ENCODE peak calls at places on chromosomes 1 and 21, in four cellular contexts. B is K562, X is IMR-90, F is keratinocyte. L is an unnamed sample. For H3K9me1, the result is how much of the 10 kb centered on the place peaks cover.

GRCh38 chr1:48052923-48053291 is 55.7 kb upstream of the TRABD2B start:
- DNase-seq in B (no peak), X (no peak), F (no peak), L (no peak)

GRCh38 chr1:228493141-228494043 is 6.2 kb downstream of the RNF187 start:
- DNase-seq in B (no peak), X (no peak), F (no peak), L (no peak)

GRCh38 chr1:115506523-115507255 is 135.1 kb upstream of the VANGL1 start:
- DNase-seq in B (no peak), X (no peak), F (no peak), L (no peak)

GRCh38 chr1:168618351-168618750 is 41.9 kb downstream of the XCL1 start:
- DNase-seq in B (no peak), X (no peak), F (no peak), L (no peak)

GRCh38 chr21:22062472-22063139 is 1064.4 kb downstream of the NCAM2 start:
- DNase-seq in B (no peak), X (no peak), F (no peak), L (no peak)

GRCh38 chr1:84539972-84540371 is 33.6 kb upstream of the GNG5 start:
- DNase-seq in B (no peak), X (peak), F (no peak), L (no peak)

GRCh38 chr1:205350124-205350523 is 6.6 kb downstream of the KLHDC8A start:
- DNase-seq in B (no peak), X (no peak), F (no peak), L (no peak)

GRCh38 chr1:167479331-167479979 is 38.9 kb downstream of the CD247 start:
- DNase-seq in B (no peak), X (no peak), F (no peak), L (no peak)

GRCh38 chr1:224730950-224731349 is 114.8 kb downstream of the CNIH3 start:
- DNase-seq in B (no peak), X (peak), F (no peak), L (no peak)

GRCh38 chr1:41496080-41497055 is 11.9 kb upstream of the EDN2 start:
- DNase-seq in B (peak), X (peak), F (no peak), L (peak)

GRCh38 chr1:229407206-229408026 is 26.5 kb downstream of the ACTA1 start:
- DNase-seq in B (no peak), X (no peak), F (no peak), L (no peak)

GRCh38 chr1:215002471-215002870 is 80.1 kb upstream of the KCNK2 start:
- DNase-seq in B (no peak), X (peak), F (no peak), L (no peak)

GRCh38 chr1:93681549-93682412 is at the start of gene BCAR3:
- DNase-seq in B (peak), X (peak), F (no peak), L (peak)

GRCh38 chr1:86581250-86581649 is 34.4 kb downstream of the CLCA4 start:
- DNase-seq in B (no peak), X (no peak), F (no peak), L (no peak)

DNA sequence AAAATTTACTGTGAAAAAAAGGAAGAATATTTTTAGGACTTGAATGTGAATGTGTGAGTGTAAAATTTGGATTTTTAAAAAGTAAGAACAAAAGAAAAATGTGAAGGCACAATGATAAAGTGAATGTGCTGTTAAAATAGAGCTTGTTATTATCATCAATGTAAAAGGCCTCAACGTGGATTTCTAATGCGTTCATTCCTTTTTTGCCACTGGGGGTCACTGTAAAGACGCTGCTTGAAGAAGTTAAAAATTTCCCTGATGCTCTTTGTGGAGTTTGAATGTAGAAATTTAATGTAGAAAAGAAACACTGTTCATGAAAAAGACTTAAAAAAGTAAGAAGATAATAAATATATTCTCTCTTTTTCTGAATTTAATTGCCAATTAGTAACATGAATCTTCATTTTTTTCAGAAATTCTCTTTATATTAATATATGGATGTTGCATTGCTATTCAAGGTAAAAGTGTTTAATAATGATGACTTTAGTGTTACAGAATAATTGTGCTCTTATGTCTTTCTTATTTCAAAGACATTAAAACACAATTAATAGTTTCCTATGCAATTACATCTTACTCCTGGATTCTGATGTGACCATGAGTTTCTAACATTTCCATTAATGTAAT is 161.5 kb downstream of the DNM3 start:
- DNase-seq in B (peak), X (peak), F (no peak), L (peak)
- H3K9me1 ChIP-seq in B (under half), X (under half), F (under half), L (under half)

DNA sequence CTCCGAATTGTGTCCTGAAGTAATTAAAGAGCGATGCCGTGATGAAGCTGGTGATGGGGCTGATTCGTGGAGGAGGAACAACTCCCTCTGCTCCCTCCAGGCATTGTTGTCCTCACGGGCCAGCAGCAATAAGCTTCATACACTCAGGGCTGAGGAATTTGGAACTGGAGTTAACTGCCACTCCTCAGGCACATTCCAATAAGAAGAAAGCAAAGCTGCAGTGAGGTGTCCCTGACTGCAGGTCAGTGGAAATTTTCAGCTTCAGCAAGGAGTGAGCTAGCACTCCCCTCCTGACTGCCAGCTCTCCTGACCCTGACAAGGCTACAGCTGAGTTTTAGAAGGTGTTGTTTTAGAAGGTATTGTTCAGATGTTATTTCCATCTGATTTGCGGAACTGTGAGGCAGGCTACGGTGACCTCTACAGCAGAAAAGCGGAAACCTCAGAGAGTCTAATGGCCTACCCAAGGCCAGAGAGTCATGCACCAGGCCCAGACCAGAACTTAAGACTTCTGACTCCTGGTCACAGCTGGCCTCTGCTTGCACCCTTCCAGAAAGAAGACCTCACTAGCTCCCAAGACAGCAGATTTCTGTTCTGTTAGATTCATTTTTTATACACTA is 148.8 kb downstream of the TGFBR3 start:
- DNase-seq in B (no peak), X (peak), F (peak), L (peak)
- H2AFZ ChIP-seq in B (peak), X (peak), F (peak), L (no peak)

DNA sequence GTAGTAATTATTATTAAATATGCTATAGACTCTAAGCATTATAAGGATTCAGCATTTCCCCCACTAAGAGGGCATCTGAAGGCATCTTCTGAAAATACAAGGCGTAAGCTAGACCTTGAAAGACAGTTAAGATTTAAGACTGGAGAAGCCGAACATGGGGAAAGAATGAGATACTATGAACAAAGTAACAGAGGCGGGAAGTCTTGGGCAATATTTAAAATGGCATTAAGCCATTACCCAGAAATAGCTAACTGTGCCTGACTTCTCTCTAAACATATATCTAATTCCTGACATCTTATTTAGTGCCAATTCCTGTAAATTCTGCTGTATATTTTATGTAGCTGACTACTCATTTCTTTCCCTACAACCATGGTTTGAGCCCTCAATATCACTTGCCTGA is 20.9 kb downstream of the DPH5 start:
- DNase-seq in B (no peak), X (peak), F (no peak), L (no peak)
- H3K9me1 ChIP-seq in B (under half), X (under half), F (under half), L (under half)

GRCh38 chr1:54070549-54070915 is 17.1 kb downstream of the TCEANC2 start:
- DNase-seq in B (no peak), X (peak), F (no peak), L (no peak)

GRCh38 chr1:54064244-54064643 is 10.8 kb downstream of the TCEANC2 start:
- DNase-seq in B (no peak), X (no peak), F (no peak), L (no peak)

GRCh38 chr1:54069792-54070548 is 16.6 kb downstream of the TCEANC2 start:
- DNase-seq in B (peak), X (peak), F (no peak), L (peak)
- H2AFZ ChIP-seq in B (no peak), X (peak), F (no peak), L (no peak)

GRCh38 chr1:202125611-202126010 is 2.9 kb downstream of the GPR37L1 start:
- DNase-seq in B (no peak), X (no peak), F (no peak), L (no peak)
- H3K9me1 ChIP-seq in B (under half), X (under half), F (under half), L (under half)

GRCh38 chr1:60866251-60866650 is 216.1 kb upstream of the NFIA start:
- DNase-seq in B (no peak), X (no peak), F (no peak), L (no peak)

GRCh38 chr1:60870269-60870668 is 212.1 kb upstream of the NFIA start:
- DNase-seq in B (no peak), X (no peak), F (no peak), L (peak)

GRCh38 chr1:60866884-60867648 is 215.3 kb upstream of the NFIA start:
- DNase-seq in B (no peak), X (no peak), F (no peak), L (peak)

GRCh38 chr1:60869264-60869663 is 213.1 kb upstream of the NFIA start:
- DNase-seq in B (no peak), X (no peak), F (no peak), L (no peak)

DNA sequence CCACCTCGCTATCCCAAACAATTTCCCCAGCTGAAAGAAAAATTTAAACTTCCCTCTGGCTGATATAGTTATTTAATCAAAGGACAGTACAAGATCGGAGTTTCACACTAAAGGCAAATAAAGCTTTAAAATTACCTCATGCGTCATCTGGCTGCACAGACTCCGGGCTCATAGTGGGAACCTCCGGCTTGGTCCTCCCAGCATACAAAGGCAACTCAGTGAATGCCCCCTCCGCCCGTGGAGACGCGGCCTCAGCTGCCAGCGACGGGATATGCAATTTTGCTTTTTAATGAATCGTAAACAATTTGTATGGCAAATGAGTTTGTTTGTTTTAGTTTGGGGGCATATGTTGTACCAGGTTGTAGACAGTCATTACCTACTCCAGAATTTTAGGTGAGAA is 214.6 kb upstream of the NFIA start:
- DNase-seq in B (no peak), X (no peak), F (no peak), L (no peak)
- H2AFZ ChIP-seq in B (no peak), X (no peak), F (no peak), L (no peak)